ENCODE peak calls at places on chromosomes 1 and 21, in nine cellular contexts. One of them, this sample, is unnamed.

GRCh38 chr1:23791434-23792047 is 596 bp downstream of the LYPLA2 start:
- DNase-seq in substantia nigra: no peak
- DNase-seq in T-helper 2 cell: no peak
- DNase-seq in H9: peak; percentile 82
- DNase-seq in stimulated activated CD8-positive, alpha-beta memory T cell treated with anti-CD3 and anti-CD28 coated beads, Interleukin-15, amount 100 ng/mL, for 24 hours: no peak
- DNase-seq in AG09319: no peak
- DNase-seq in NCI-H460: no peak
- DNase-seq in AG04449: no peak
- DNase-seq in germinal center: peak; percentile 50
- DNase-seq in this sample: peak; percentile 57

GRCh38 chr1:162951553-162952315 is 90.8 kb upstream of the CCDC190 start:
- DNase-seq in substantia nigra: no peak
- DNase-seq in T-helper 2 cell: no peak
- DNase-seq in H9: no peak
- DNase-seq in stimulated activated CD8-positive, alpha-beta memory T cell treated with anti-CD3 and anti-CD28 coated beads, Interleukin-15, amount 100 ng/mL, for 24 hours: no peak
- DNase-seq in AG09319: no peak
- DNase-seq in NCI-H460: no peak
- DNase-seq in AG04449: no peak
- DNase-seq in germinal center: no peak
- DNase-seq in this sample: no peak

GRCh38 chr1:172359531-172359991 is 60.9 kb upstream of the C1orf105 start:
- DNase-seq in substantia nigra: no peak
- DNase-seq in T-helper 2 cell: no peak
- DNase-seq in H9: no peak
- DNase-seq in stimulated activated CD8-positive, alpha-beta memory T cell treated with anti-CD3 and anti-CD28 coated beads, Interleukin-15, amount 100 ng/mL, for 24 hours: no peak
- DNase-seq in AG09319: no peak
- DNase-seq in NCI-H460: no peak
- DNase-seq in AG04449: peak; percentile 67
- DNase-seq in germinal center: no peak
- DNase-seq in this sample: no peak

GRCh38 chr1:2855206-2856075 is 53.9 kb upstream of the TTC34 start:
- DNase-seq in substantia nigra: no peak
- DNase-seq in T-helper 2 cell: no peak
- DNase-seq in H9: no peak
- DNase-seq in stimulated activated CD8-positive, alpha-beta memory T cell treated with anti-CD3 and anti-CD28 coated beads, Interleukin-15, amount 100 ng/mL, for 24 hours: no peak
- DNase-seq in AG09319: no peak
- DNase-seq in NCI-H460: no peak
- DNase-seq in AG04449: no peak
- DNase-seq in germinal center: no peak
- DNase-seq in this sample: no peak

GRCh38 chr1:18875796-18876128 is 16.3 kb upstream of the TAS1R2 start:
- DNase-seq in substantia nigra: no peak
- DNase-seq in T-helper 2 cell: no peak
- DNase-seq in H9: no peak
- DNase-seq in stimulated activated CD8-positive, alpha-beta memory T cell treated with anti-CD3 and anti-CD28 coated beads, Interleukin-15, amount 100 ng/mL, for 24 hours: no peak
- DNase-seq in AG09319: no peak
- DNase-seq in NCI-H460: no peak
- DNase-seq in AG04449: no peak
- DNase-seq in germinal center: no peak
- DNase-seq in this sample: no peak

GRCh38 chr1:42266253-42267135 is 68.5 kb downstream of the FOXJ3 start:
- DNase-seq in substantia nigra: no peak
- DNase-seq in T-helper 2 cell: no peak
- DNase-seq in H9: no peak
- DNase-seq in stimulated activated CD8-positive, alpha-beta memory T cell treated with anti-CD3 and anti-CD28 coated beads, Interleukin-15, amount 100 ng/mL, for 24 hours: no peak
- DNase-seq in AG09319: no peak
- DNase-seq in NCI-H460: no peak
- DNase-seq in AG04449: no peak
- DNase-seq in germinal center: no peak
- DNase-seq in this sample: no peak

GRCh38 chr1:161511018-161511755 is 5.9 kb downstream of the FCGR2A start:
- DNase-seq in substantia nigra: no peak
- DNase-seq in T-helper 2 cell: no peak
- DNase-seq in H9: no peak
- DNase-seq in stimulated activated CD8-positive, alpha-beta memory T cell treated with anti-CD3 and anti-CD28 coated beads, Interleukin-15, amount 100 ng/mL, for 24 hours: no peak
- DNase-seq in AG09319: no peak
- DNase-seq in NCI-H460: no peak
- DNase-seq in AG04449: no peak
- DNase-seq in germinal center: no peak
- DNase-seq in this sample: no peak

GRCh38 chr1:39127513-39127912 is 77.0 kb upstream of the MACF1 start:
- DNase-seq in substantia nigra: no peak
- DNase-seq in T-helper 2 cell: no peak
- DNase-seq in H9: no peak
- DNase-seq in stimulated activated CD8-positive, alpha-beta memory T cell treated with anti-CD3 and anti-CD28 coated beads, Interleukin-15, amount 100 ng/mL, for 24 hours: no peak
- DNase-seq in AG09319: no peak
- DNase-seq in NCI-H460: no peak
- DNase-seq in AG04449: no peak
- DNase-seq in germinal center: no peak
- DNase-seq in this sample: no peak

GRCh38 chr1:7221823-7222462 is 436.7 kb downstream of the CAMTA1 start:
- DNase-seq in substantia nigra: no peak
- DNase-seq in T-helper 2 cell: no peak
- DNase-seq in H9: no peak
- DNase-seq in stimulated activated CD8-positive, alpha-beta memory T cell treated with anti-CD3 and anti-CD28 coated beads, Interleukin-15, amount 100 ng/mL, for 24 hours: no peak
- DNase-seq in AG09319: no peak
- DNase-seq in NCI-H460: no peak
- DNase-seq in AG04449: no peak
- DNase-seq in germinal center: no peak
- DNase-seq in this sample: no peak

GRCh38 chr1:4733446-4734175 is 79.2 kb downstream of the AJAP1 start:
- DNase-seq in substantia nigra: no peak
- DNase-seq in T-helper 2 cell: no peak
- DNase-seq in H9: no peak
- DNase-seq in stimulated activated CD8-positive, alpha-beta memory T cell treated with anti-CD3 and anti-CD28 coated beads, Interleukin-15, amount 100 ng/mL, for 24 hours: no peak
- DNase-seq in AG09319: no peak
- DNase-seq in NCI-H460: no peak
- DNase-seq in AG04449: no peak
- DNase-seq in germinal center: no peak
- DNase-seq in this sample: no peak

GRCh38 chr1:45752441-45753052 is 2.1 kb upstream of the IPP start:
- DNase-seq in substantia nigra: no peak
- DNase-seq in T-helper 2 cell: no peak
- DNase-seq in H9: no peak
- DNase-seq in stimulated activated CD8-positive, alpha-beta memory T cell treated with anti-CD3 and anti-CD28 coated beads, Interleukin-15, amount 100 ng/mL, for 24 hours: no peak
- DNase-seq in AG09319: no peak
- DNase-seq in NCI-H460: peak; percentile 11
- DNase-seq in AG04449: no peak
- DNase-seq in germinal center: no peak
- DNase-seq in this sample: no peak

GRCh38 chr1:26526287-26526686 is 3.3 kb upstream of the RPS6KA1 start:
- DNase-seq in substantia nigra: no peak
- DNase-seq in T-helper 2 cell: no peak
- DNase-seq in H9: no peak
- DNase-seq in stimulated activated CD8-positive, alpha-beta memory T cell treated with anti-CD3 and anti-CD28 coated beads, Interleukin-15, amount 100 ng/mL, for 24 hours: no peak
- DNase-seq in AG09319: no peak
- DNase-seq in NCI-H460: no peak
- DNase-seq in AG04449: no peak
- DNase-seq in germinal center: no peak
- DNase-seq in this sample: no peak

GRCh38 chr1:226736908-226737818 is 1.9 kb downstream of the ITPKB start:
- DNase-seq in substantia nigra: no peak
- DNase-seq in T-helper 2 cell: no peak
- DNase-seq in H9: peak; percentile 63
- DNase-seq in stimulated activated CD8-positive, alpha-beta memory T cell treated with anti-CD3 and anti-CD28 coated beads, Interleukin-15, amount 100 ng/mL, for 24 hours: no peak
- DNase-seq in AG09319: no peak
- DNase-seq in NCI-H460: no peak
- DNase-seq in AG04449: no peak
- DNase-seq in germinal center: peak; percentile 37
- DNase-seq in this sample: peak; percentile 64

GRCh38 chr1:235941852-235942624 is 75.3 kb upstream of the LYST start:
- DNase-seq in substantia nigra: no peak
- DNase-seq in T-helper 2 cell: no peak
- DNase-seq in H9: no peak
- DNase-seq in stimulated activated CD8-positive, alpha-beta memory T cell treated with anti-CD3 and anti-CD28 coated beads, Interleukin-15, amount 100 ng/mL, for 24 hours: no peak
- DNase-seq in AG09319: no peak
- DNase-seq in NCI-H460: no peak
- DNase-seq in AG04449: no peak
- DNase-seq in germinal center: no peak
- DNase-seq in this sample: no peak

GRCh38 chr1:12153181-12153785 is 13.5 kb upstream of the TNFRSF1B start:
- DNase-seq in substantia nigra: peak; percentile 31
- DNase-seq in T-helper 2 cell: no peak
- DNase-seq in H9: no peak
- DNase-seq in stimulated activated CD8-positive, alpha-beta memory T cell treated with anti-CD3 and anti-CD28 coated beads, Interleukin-15, amount 100 ng/mL, for 24 hours: no peak
- DNase-seq in AG09319: peak; percentile 47
- DNase-seq in NCI-H460: no peak
- DNase-seq in AG04449: peak; percentile 52
- DNase-seq in germinal center: peak; percentile 61
- DNase-seq in this sample: no peak

GRCh38 chr1:25954371-25954938 is 43.4 kb downstream of the PAFAH2 start:
- DNase-seq in substantia nigra: no peak
- DNase-seq in T-helper 2 cell: no peak
- DNase-seq in H9: no peak
- DNase-seq in stimulated activated CD8-positive, alpha-beta memory T cell treated with anti-CD3 and anti-CD28 coated beads, Interleukin-15, amount 100 ng/mL, for 24 hours: no peak
- DNase-seq in AG09319: no peak
- DNase-seq in NCI-H460: no peak
- DNase-seq in AG04449: no peak
- DNase-seq in germinal center: no peak
- DNase-seq in this sample: no peak

GRCh38 chr1:111895017-111895416 is 94.5 kb downstream of the KCND3 start:
- DNase-seq in substantia nigra: no peak
- DNase-seq in T-helper 2 cell: no peak
- DNase-seq in H9: no peak
- DNase-seq in stimulated activated CD8-positive, alpha-beta memory T cell treated with anti-CD3 and anti-CD28 coated beads, Interleukin-15, amount 100 ng/mL, for 24 hours: no peak
- DNase-seq in AG09319: no peak
- DNase-seq in NCI-H460: no peak
- DNase-seq in AG04449: no peak
- DNase-seq in germinal center: no peak
- DNase-seq in this sample: no peak

GRCh38 chr1:205782627-205783470 is 7.6 kb upstream of the RAB29 start:
- DNase-seq in substantia nigra: no peak
- DNase-seq in T-helper 2 cell: no peak
- DNase-seq in H9: no peak
- DNase-seq in stimulated activated CD8-positive, alpha-beta memory T cell treated with anti-CD3 and anti-CD28 coated beads, Interleukin-15, amount 100 ng/mL, for 24 hours: no peak
- DNase-seq in AG09319: no peak
- DNase-seq in NCI-H460: no peak
- DNase-seq in AG04449: no peak
- DNase-seq in germinal center: peak; percentile 0
- DNase-seq in this sample: no peak

GRCh38 chr1:111827946-111828345 is 72.2 kb downstream of the DDX20 start:
- DNase-seq in substantia nigra: no peak
- DNase-seq in T-helper 2 cell: no peak
- DNase-seq in H9: no peak
- DNase-seq in stimulated activated CD8-positive, alpha-beta memory T cell treated with anti-CD3 and anti-CD28 coated beads, Interleukin-15, amount 100 ng/mL, for 24 hours: no peak
- DNase-seq in AG09319: no peak
- DNase-seq in NCI-H460: no peak
- DNase-seq in AG04449: no peak
- DNase-seq in germinal center: no peak
- DNase-seq in this sample: no peak

GRCh38 chr1:231808990-231809389 is 182.4 kb downstream of the DISC1 start:
- DNase-seq in substantia nigra: no peak
- DNase-seq in T-helper 2 cell: no peak
- DNase-seq in H9: no peak
- DNase-seq in stimulated activated CD8-positive, alpha-beta memory T cell treated with anti-CD3 and anti-CD28 coated beads, Interleukin-15, amount 100 ng/mL, for 24 hours: no peak
- DNase-seq in AG09319: no peak
- DNase-seq in NCI-H460: peak; percentile 31
- DNase-seq in AG04449: peak; percentile 37
- DNase-seq in germinal center: no peak
- DNase-seq in this sample: no peak

GRCh38 chr1:247822060-247822459 is 1.9 kb downstream of the OR14A16 start:
- DNase-seq in substantia nigra: no peak
- DNase-seq in T-helper 2 cell: no peak
- DNase-seq in H9: no peak
- DNase-seq in stimulated activated CD8-positive, alpha-beta memory T cell treated with anti-CD3 and anti-CD28 coated beads, Interleukin-15, amount 100 ng/mL, for 24 hours: no peak
- DNase-seq in AG09319: no peak
- DNase-seq in NCI-H460: no peak
- DNase-seq in AG04449: no peak
- DNase-seq in germinal center: no peak
- DNase-seq in this sample: no peak

GRCh38 chr1:204924013-204924759 is 53.5 kb downstream of the NFASC start:
- DNase-seq in substantia nigra: no peak
- DNase-seq in T-helper 2 cell: no peak
- DNase-seq in H9: peak; percentile 84
- DNase-seq in stimulated activated CD8-positive, alpha-beta memory T cell treated with anti-CD3 and anti-CD28 coated beads, Interleukin-15, amount 100 ng/mL, for 24 hours: no peak
- DNase-seq in AG09319: no peak
- DNase-seq in NCI-H460: no peak
- DNase-seq in AG04449: no peak
- DNase-seq in germinal center: no peak
- DNase-seq in this sample: no peak

GRCh38 chr21:33155457-33155856 is 74.3 kb upstream of the IFNAR2 start:
- DNase-seq in substantia nigra: no peak
- DNase-seq in T-helper 2 cell: no peak
- DNase-seq in H9: no peak
- DNase-seq in stimulated activated CD8-positive, alpha-beta memory T cell treated with anti-CD3 and anti-CD28 coated beads, Interleukin-15, amount 100 ng/mL, for 24 hours: no peak
- DNase-seq in AG09319: no peak
- DNase-seq in NCI-H460: no peak
- DNase-seq in AG04449: no peak
- DNase-seq in germinal center: no peak
- DNase-seq in this sample: no peak

GRCh38 chr1:33346921-33347649 is 26.2 kb upstream of the A3GALT2 start:
- DNase-seq in substantia nigra: no peak
- DNase-seq in T-helper 2 cell: no peak
- DNase-seq in H9: no peak
- DNase-seq in stimulated activated CD8-positive, alpha-beta memory T cell treated with anti-CD3 and anti-CD28 coated beads, Interleukin-15, amount 100 ng/mL, for 24 hours: no peak
- DNase-seq in AG09319: no peak
- DNase-seq in NCI-H460: peak; percentile 36
- DNase-seq in AG04449: peak; percentile 77
- DNase-seq in germinal center: no peak
- DNase-seq in this sample: no peak

GRCh38 chr1:56357931-56358783 is 221.2 kb downstream of the PLPP3 start:
- DNase-seq in substantia nigra: no peak
- DNase-seq in T-helper 2 cell: no peak
- DNase-seq in H9: no peak
- DNase-seq in stimulated activated CD8-positive, alpha-beta memory T cell treated with anti-CD3 and anti-CD28 coated beads, Interleukin-15, amount 100 ng/mL, for 24 hours: no peak
- DNase-seq in AG09319: no peak
- DNase-seq in NCI-H460: no peak
- DNase-seq in AG04449: no peak
- DNase-seq in germinal center: no peak
- DNase-seq in this sample: no peak

GRCh38 chr1:181423301-181423918 is 59.9 kb upstream of the CACNA1E start:
- DNase-seq in substantia nigra: no peak
- DNase-seq in T-helper 2 cell: no peak
- DNase-seq in H9: peak; percentile 72
- DNase-seq in stimulated activated CD8-positive, alpha-beta memory T cell treated with anti-CD3 and anti-CD28 coated beads, Interleukin-15, amount 100 ng/mL, for 24 hours: no peak
- DNase-seq in AG09319: no peak
- DNase-seq in NCI-H460: peak; percentile 47
- DNase-seq in AG04449: no peak
- DNase-seq in germinal center: no peak
- DNase-seq in this sample: no peak

GRCh38 chr1:222974496-222974895 is 159.7 kb downstream of the DISP1 start:
- DNase-seq in substantia nigra: no peak
- DNase-seq in T-helper 2 cell: no peak
- DNase-seq in H9: no peak
- DNase-seq in stimulated activated CD8-positive, alpha-beta memory T cell treated with anti-CD3 and anti-CD28 coated beads, Interleukin-15, amount 100 ng/mL, for 24 hours: no peak
- DNase-seq in AG09319: peak; percentile 86
- DNase-seq in NCI-H460: no peak
- DNase-seq in AG04449: peak; percentile 94
- DNase-seq in germinal center: no peak
- DNase-seq in this sample: no peak

GRCh38 chr1:112638109-112638426 is 18.4 kb downstream of the CAPZA1 start:
- DNase-seq in substantia nigra: no peak
- DNase-seq in T-helper 2 cell: no peak
- DNase-seq in H9: no peak
- DNase-seq in stimulated activated CD8-positive, alpha-beta memory T cell treated with anti-CD3 and anti-CD28 coated beads, Interleukin-15, amount 100 ng/mL, for 24 hours: no peak
- DNase-seq in AG09319: no peak
- DNase-seq in NCI-H460: no peak
- DNase-seq in AG04449: no peak
- DNase-seq in germinal center: no peak
- DNase-seq in this sample: no peak

GRCh38 chr1:111515291-111516007 is 12.0 kb upstream of the ADORA3 start:
- DNase-seq in substantia nigra: no peak
- DNase-seq in T-helper 2 cell: no peak
- DNase-seq in H9: peak; percentile 34
- DNase-seq in stimulated activated CD8-positive, alpha-beta memory T cell treated with anti-CD3 and anti-CD28 coated beads, Interleukin-15, amount 100 ng/mL, for 24 hours: no peak
- DNase-seq in AG09319: no peak
- DNase-seq in NCI-H460: no peak
- DNase-seq in AG04449: no peak
- DNase-seq in germinal center: peak; percentile 44
- DNase-seq in this sample: no peak

GRCh38 chr1:1664941-1665814 is 6.4 kb upstream of the CDK11B start:
- DNase-seq in substantia nigra: no peak
- DNase-seq in T-helper 2 cell: no peak
- DNase-seq in H9: no peak
- DNase-seq in stimulated activated CD8-positive, alpha-beta memory T cell treated with anti-CD3 and anti-CD28 coated beads, Interleukin-15, amount 100 ng/mL, for 24 hours: no peak
- DNase-seq in AG09319: no peak
- DNase-seq in NCI-H460: no peak
- DNase-seq in AG04449: no peak
- DNase-seq in germinal center: no peak
- DNase-seq in this sample: no peak

GRCh38 chr1:47332779-47333577 is 612 bp upstream of the CMPK1 start:
- DNase-seq in substantia nigra: no peak
- DNase-seq in T-helper 2 cell: no peak
- DNase-seq in H9: no peak
- DNase-seq in stimulated activated CD8-positive, alpha-beta memory T cell treated with anti-CD3 and anti-CD28 coated beads, Interleukin-15, amount 100 ng/mL, for 24 hours: no peak
- DNase-seq in AG09319: no peak
- DNase-seq in NCI-H460: no peak
- DNase-seq in AG04449: no peak
- DNase-seq in germinal center: no peak
- DNase-seq in this sample: no peak